ENCODE peak calls at places on chromosomes 13 and 19, in ten cellular contexts. N, D, T, X, Y, I, S, L, J and R are unnamed samples.

GRCh38 chr19:40154121-40154680 is 37.0 kb upstream of the MAP3K10 start:
- DNase-seq in S (no peak), L (no peak), D (no peak), I (no peak), X (no peak), Y (no peak), N (no peak), J (no peak), T (no peak), R (no peak)

GRCh38 chr13:51006067-51006800 is 96.6 kb downstream of the RNASEH2B start:
- DNase-seq in I (peak), T (no peak), Y (no peak), J (no peak), N (no peak), D (no peak), X (no peak), S (peak), L (no peak), R (no peak)

GRCh38 chr13:60754211-60754610 is 357.2 kb downstream of the TDRD3 start:
- DNase-seq in X (peak), L (no peak), I (no peak), D (no peak), Y (no peak), S (no peak), T (no peak), N (no peak), J (no peak), R (no peak)

GRCh38 chr19:23539499-23539898 is 144.2 kb upstream of the ZNF91 start:
- DNase-seq in I (no peak), N (no peak), S (no peak), L (no peak), J (no peak), D (no peak), X (no peak), Y (no peak), T (no peak), R (no peak)

GRCh38 chr13:114101325-114101821 is 31.1 kb downstream of the RASA3 start:
- DNase-seq in S (peak), J (no peak), T (no peak), Y (peak), D (no peak), I (no peak), N (no peak), X (no peak), L (no peak), R (no peak)

GRCh38 chr19:3669616-3670257 is 30.5 kb downstream of the PIP5K1C start:
- DNase-seq in X (peak), I (no peak), N (no peak), T (no peak), D (no peak), S (no peak), J (no peak), L (no peak), Y (no peak), R (no peak)

GRCh38 chr19:7540761-7541480 is 5.4 kb downstream of the PNPLA6 start:
- DNase-seq in X (peak), T (no peak), L (no peak), S (no peak), I (no peak), D (no peak), J (peak), N (no peak), Y (no peak), R (no peak)

GRCh38 chr13:79710376-79710775 is 229.4 kb downstream of the NDFIP2 start:
- DNase-seq in J (peak), S (no peak), N (no peak), D (no peak), T (no peak), Y (no peak), L (no peak), I (no peak), X (no peak), R (no peak)

GRCh38 chr13:30382836-30383525 is 39.3 kb upstream of the UBE2L5 start:
- DNase-seq in Y (no peak), J (no peak), T (no peak), N (no peak), I (no peak), X (no peak), L (no peak), S (no peak), D (no peak), R (no peak)

GRCh38 chr19:35752746-35753350 is 4.0 kb downstream of the HSPB6 start:
- DNase-seq in X (no peak), D (no peak), Y (peak), J (no peak), T (no peak), I (no peak), S (no peak), N (no peak), L (no peak), R (no peak)

GRCh38 chr19:17235618-17236413 is 9.8 kb downstream of the OCEL1 start:
- DNase-seq in I (no peak), D (peak), L (no peak), J (peak), T (peak), S (peak), N (peak), Y (peak), X (peak), R (peak)

GRCh38 chr19:35419046-35419445 is 29.0 kb upstream of the FFAR2 start:
- DNase-seq in N (no peak), Y (no peak), X (no peak), J (peak), S (no peak), T (no peak), I (no peak), D (no peak), L (no peak), R (no peak)

GRCh38 chr13:24680258-24680920 is at the start of gene ATP12A:
- DNase-seq in I (no peak), X (peak), T (peak), S (no peak), N (no peak), Y (no peak), D (no peak), L (no peak), J (peak), R (no peak)

GRCh38 chr13:36124236-36124822 is 6.9 kb downstream of the DCLK1 start:
- DNase-seq in L (no peak), N (no peak), J (no peak), D (no peak), X (no peak), T (no peak), I (no peak), Y (no peak), S (peak), R (no peak)

GRCh38 chr13:64936879-64937278 is 2293.3 kb downstream of the PCDH9 start:
- DNase-seq in D (no peak), I (no peak), J (no peak), S (no peak), L (no peak), X (no peak), N (no peak), Y (no peak), T (no peak), R (no peak)

GRCh38 chr19:15717781-15718180 is 10.0 kb upstream of the OR10H2 start:
- DNase-seq in I (no peak), L (no peak), D (no peak), S (no peak), N (no peak), X (no peak), J (no peak), Y (no peak), T (no peak), R (no peak)

GRCh38 chr13:41523396-41523795 is 66.0 kb downstream of the RGCC start:
- DNase-seq in N (no peak), S (no peak), Y (no peak), L (no peak), T (no peak), D (no peak), X (peak), J (no peak), I (no peak), R (no peak)

GRCh38 chr13:93364166-93364565 is 137.6 kb downstream of the GPC6 start:
- DNase-seq in T (no peak), Y (no peak), J (peak), X (no peak), I (no peak), N (no peak), S (no peak), L (no peak), D (no peak), R (no peak)

GRCh38 chr19:38542040-38542439 is 75.7 kb downstream of the MAP4K1 start:
- DNase-seq in N (no peak), X (no peak), D (no peak), S (no peak), T (no peak), J (no peak), L (no peak), Y (no peak), I (no peak), R (no peak)

GRCh38 chr19:1252221-1252817 is 3.9 kb downstream of the MIDN start:
- DNase-seq in X (peak), N (peak), J (peak), D (peak), Y (peak), S (no peak), T (peak), I (peak), L (peak), R (peak)

GRCh38 chr13:65744761-65745160 is 1485.4 kb downstream of the PCDH9 start:
- DNase-seq in T (no peak), S (no peak), X (no peak), Y (no peak), I (no peak), J (no peak), N (no peak), L (no peak), D (no peak), R (no peak)

GRCh38 chr19:18340990-18341868 is 831 bp downstream of the PGPEP1 start:
- DNase-seq in N (peak), S (peak), T (peak), Y (peak), D (peak), L (no peak), I (no peak), J (no peak), X (peak), R (peak)

GRCh38 chr13:93559718-93560117 is 333.1 kb downstream of the GPC6 start:
- DNase-seq in Y (no peak), S (no peak), X (no peak), N (no peak), T (no peak), L (no peak), J (peak), I (no peak), D (no peak), R (no peak)

GRCh38 chr13:48818495-48818961 is 157.2 kb upstream of the FNDC3A start:
- DNase-seq in L (no peak), N (no peak), D (no peak), X (peak), Y (no peak), J (peak), S (no peak), T (no peak), I (no peak), R (no peak)

GRCh38 chr13:101881593-101881992 is 429.1 kb downstream of the ITGBL1 start:
- DNase-seq in L (no peak), D (no peak), Y (no peak), N (no peak), T (no peak), J (no peak), X (no peak), I (no peak), S (no peak), R (no peak)

GRCh38 chr19:45347570-45348366 is 7.2 kb downstream of the KLC3 start:
- DNase-seq in L (no peak), J (no peak), N (no peak), Y (no peak), T (no peak), I (no peak), X (no peak), S (no peak), D (no peak), R (no peak)

GRCh38 chr13:43072394-43072793 is 49.0 kb downstream of the DNAJC15 start:
- DNase-seq in D (no peak), L (no peak), Y (no peak), N (no peak), S (peak), T (no peak), X (peak), J (no peak), I (no peak), R (no peak)

GRCh38 chr13:44293908-44294735 is 79.5 kb upstream of the SERP2 start:
- DNase-seq in Y (no peak), T (no peak), S (no peak), I (no peak), D (no peak), N (no peak), X (no peak), L (no peak), J (no peak), R (no peak)

GRCh38 chr13:34107814-34108213 is 289.9 kb downstream of the RFC3 start:
- DNase-seq in Y (no peak), J (no peak), L (no peak), T (no peak), S (no peak), N (no peak), I (no peak), D (no peak), X (no peak), R (no peak)

GRCh38 chr19:39017646-39018045 is 14.7 kb downstream of the FBXO27 start:
- DNase-seq in X (no peak), J (no peak), N (no peak), L (no peak), S (no peak), D (no peak), I (no peak), T (no peak), Y (no peak), R (no peak)

GRCh38 chr13:36131931-36132297 is 732 bp upstream of the DCLK1 start:
- DNase-seq in L (peak), D (no peak), X (no peak), N (no peak), T (no peak), Y (no peak), J (no peak), I (no peak), S (peak), R (no peak)

GRCh38 chr19:51157265-51157664 is 15.2 kb downstream of the SIGLEC7 start:
- DNase-seq in S (no peak), N (no peak), T (no peak), L (no peak), Y (no peak), X (no peak), I (no peak), J (no peak), D (no peak), R (no peak)

GRCh38 chr13:44393391-44393790 is 19.8 kb downstream of the SERP2 start:
- DNase-seq in D (no peak), N (no peak), S (no peak), L (no peak), T (no peak), Y (no peak), J (no peak), X (no peak), I (no peak), R (no peak)

GRCh38 chr19:13023666-13024065 is 28.4 kb downstream of the NFIX start:
- DNase-seq in S (no peak), D (no peak), L (no peak), T (no peak), X (no peak), N (no peak), J (no peak), I (no peak), Y (no peak), R (no peak)

GRCh38 chr13:28035146-28035782 is 46.8 kb upstream of the URAD start:
- DNase-seq in Y (no peak), D (no peak), N (no peak), T (no peak), I (no peak), X (peak), S (no peak), L (no peak), J (peak), R (no peak)

GRCh38 chr13:113398963-113399754 is 35.2 kb upstream of the GRTP1 start:
- DNase-seq in D (no peak), J (no peak), I (no peak), S (no peak), Y (no peak), X (peak), L (no peak), T (no peak), N (no peak), R (no peak)

GRCh38 chr13:95644611-95645052 is at the start of gene DZIP1:
- DNase-seq in Y (peak), T (no peak), S (peak), L (peak), N (no peak), D (peak), I (peak), J (peak), X (peak), R (peak)

GRCh38 chr13:109212630-109213029 is 573.8 kb downstream of the IRS2 start:
- DNase-seq in T (no peak), S (no peak), Y (no peak), D (no peak), N (no peak), I (no peak), L (no peak), X (no peak), J (no peak), R (no peak)

GRCh38 chr19:2561895-2562294 is 86.0 kb downstream of the GADD45B start:
- DNase-seq in J (no peak), L (no peak), Y (peak), S (no peak), I (no peak), D (no peak), N (peak), T (peak), X (no peak), R (no peak)

GRCh38 chr19:49875177-49875576 is 2.0 kb downstream of the AKT1S1 start:
- DNase-seq in L (no peak), D (no peak), N (no peak), I (no peak), S (no peak), J (no peak), X (no peak), T (no peak), Y (no peak), R (no peak)
- H3K27ac ChIP-seq in L (peak), D (peak), N (peak), I (peak), S (peak), J (peak), X (no peak), T (peak), Y (peak), R (no peak)

GRCh38 chr13:111282425-111282824 is 38.0 kb upstream of the TEX29 start:
- DNase-seq in J (peak), T (no peak), Y (no peak), X (no peak), N (no peak), I (no peak), D (no peak), S (no peak), L (no peak), R (no peak)
- H3K27ac ChIP-seq in J (no peak), T (no peak), Y (peak), X (no peak), N (no peak), I (peak), D (peak), S (peak), L (peak), R (peak)

DNA sequence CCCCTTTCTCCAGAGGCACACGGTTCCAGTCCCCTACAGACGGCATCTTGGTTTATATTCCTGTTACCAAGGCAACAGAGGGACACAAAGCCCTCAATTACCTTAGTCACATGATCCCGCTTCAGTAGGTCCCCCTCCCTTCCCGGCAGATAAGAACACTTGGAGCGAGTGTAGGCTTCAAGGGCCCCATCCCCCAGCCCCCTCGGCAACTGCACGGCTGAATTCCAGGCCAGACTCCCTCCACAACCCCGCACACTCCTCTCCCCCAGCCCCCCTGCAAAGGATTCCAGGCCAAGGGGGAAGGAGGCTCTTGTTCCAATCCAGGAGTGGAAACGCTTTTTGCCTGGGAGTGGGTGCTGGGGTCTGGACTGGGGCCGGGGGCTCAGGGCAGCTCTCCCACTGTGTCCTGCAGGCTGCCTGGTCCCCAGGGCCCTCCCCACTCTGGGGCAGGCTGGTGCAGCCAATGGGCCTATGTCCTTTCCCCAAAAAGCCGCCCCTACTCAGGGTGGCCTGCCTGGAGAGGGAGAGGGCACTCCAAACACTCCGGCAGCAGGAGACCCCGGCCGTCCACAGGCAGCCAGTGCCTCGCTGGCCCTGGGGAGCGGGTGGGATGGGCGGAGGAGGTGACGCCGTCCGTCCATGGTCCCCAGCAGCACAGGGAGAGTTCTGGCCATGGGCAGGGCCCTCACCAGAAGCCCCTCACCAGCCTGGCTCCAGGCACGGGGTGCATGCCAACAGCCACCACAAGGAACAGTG is 62.6 kb downstream of the MLLT1 start:
- DNase-seq in X (peak), D (no peak), T (no peak), J (no peak), I (no peak), S (peak), N (no peak), Y (peak), L (no peak), R (no peak)
- H3K27ac ChIP-seq in X (peak), D (no peak), T (no peak), J (no peak), I (no peak), S (peak), N (no peak), Y (no peak), L (no peak), R (peak)

GRCh38 chr13:23600100-23600499 is 29.9 kb downstream of the TNFRSF19 start:
- DNase-seq in T (no peak), D (no peak), J (no peak), S (no peak), N (no peak), Y (no peak), X (peak), L (no peak), I (no peak), R (no peak)
- H3K27ac ChIP-seq in T (no peak), D (no peak), J (no peak), S (no peak), N (no peak), Y (no peak), X (peak), L (no peak), I (no peak), R (no peak)

GRCh38 chr19:54201980-54202379 is 1.3 kb downstream of the RPS9 start:
- DNase-seq in Y (peak), N (no peak), L (no peak), T (no peak), D (no peak), X (no peak), J (no peak), S (no peak), I (no peak), R (no peak)

GRCh38 chr19:54206030-54206830 is 5.6 kb downstream of the RPS9 start:
- DNase-seq in S (no peak), I (no peak), N (no peak), D (no peak), Y (no peak), J (no peak), X (no peak), T (no peak), L (no peak), R (no peak)

GRCh38 chr19:54203151-54203611 is 2.5 kb downstream of the RPS9 start:
- DNase-seq in X (no peak), D (no peak), J (no peak), L (no peak), N (no peak), S (no peak), T (no peak), Y (peak), I (no peak), R (no peak)

GRCh38 chr19:54206831-54207177 is 6.1 kb downstream of the RPS9 start:
- DNase-seq in X (no peak), Y (no peak), T (no peak), L (no peak), I (no peak), N (no peak), S (no peak), J (no peak), D (no peak), R (no peak)

DNA sequence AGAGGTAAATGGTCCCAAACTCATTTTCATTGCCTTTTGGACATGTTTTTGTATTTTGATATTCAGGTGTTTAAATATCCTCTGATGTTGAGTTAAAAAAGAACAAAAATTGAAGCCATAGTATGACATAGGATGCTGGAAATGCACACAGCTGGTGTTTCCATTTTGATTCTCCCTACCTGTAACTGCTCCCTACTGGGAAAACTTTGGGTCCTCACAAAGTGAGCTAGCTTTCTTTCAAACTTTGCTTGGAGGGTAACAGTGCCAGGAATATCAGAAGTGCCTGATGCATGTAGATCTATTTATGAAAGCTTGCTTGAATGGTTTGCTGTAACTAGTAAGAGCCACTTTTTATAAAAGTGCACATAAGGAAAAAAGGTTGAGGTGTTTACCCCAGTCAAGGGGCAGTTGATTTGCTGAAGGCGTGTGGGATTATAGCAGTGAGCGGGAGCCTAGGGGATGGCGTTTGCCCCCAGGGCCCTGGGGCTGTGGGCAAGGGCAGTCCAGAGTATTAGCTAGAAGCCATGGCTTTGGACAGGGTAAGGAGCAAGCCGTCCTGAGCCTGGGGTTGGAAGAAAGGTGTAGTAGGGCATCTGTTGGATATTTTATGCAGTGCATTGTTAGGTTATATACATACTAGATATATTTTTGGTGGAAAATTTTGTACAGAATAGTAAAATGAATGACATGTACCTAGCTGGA is 4.3 kb downstream of the RPS9 start:
- DNase-seq in N (no peak), I (no peak), L (no peak), X (no peak), Y (no peak), D (no peak), J (no peak), T (no peak), S (no peak), R (no peak)
- H3K27ac ChIP-seq in N (no peak), I (no peak), L (peak), X (no peak), Y (peak), D (no peak), J (no peak), T (peak), S (no peak), R (no peak)